ENCODE peak calls at places on chromosomes 12 and 14, in eight cellular contexts. B is left cardiac atrium, A is T-cell, P is hepatic stellate cell, O is NAMALWA, W is NCI-H1694, I is choroid plexus epithelial cell, D is AG09319. T is an unnamed sample.

GRCh38 chr12:92434607-92435025 is 268.2 kb upstream of the PLEKHG7 start:
- DNase-seq in O (peak), D (no peak), B (no peak), I (no peak), A (no peak), P (no peak), W (no peak), T (no peak)

GRCh38 chr12:28129031-28129430 is 61.2 kb upstream of the CCDC91 start:
- DNase-seq in W (no peak), P (no peak), I (no peak), O (no peak), A (no peak), B (no peak), D (no peak), T (no peak)

GRCh38 chr14:29016050-29016900 is 249.7 kb downstream of the FOXG1 start:
- DNase-seq in O (peak), I (peak), W (peak), D (peak), B (no peak), A (no peak), P (peak), T (no peak)

GRCh38 chr14:68978550-68978911 is 571 bp downstream of the ACTN1 start:
- DNase-seq in B (peak), D (no peak), O (no peak), P (no peak), W (no peak), I (peak), A (no peak), T (peak)

GRCh38 chr12:107337354-107338095 is 244.2 kb upstream of the CRY1 start:
- DNase-seq in D (no peak), B (no peak), P (no peak), I (peak), W (no peak), O (no peak), A (no peak), T (no peak)

GRCh38 chr14:65092340-65092739 is 10.0 kb downstream of the MAX start:
- DNase-seq in I (no peak), B (no peak), W (no peak), P (no peak), A (no peak), O (no peak), D (no peak), T (no peak)

GRCh38 chr12:63821781-63822251 is 22.7 kb upstream of the SRGAP1 start:
- DNase-seq in A (no peak), W (no peak), I (peak), D (no peak), B (peak), P (no peak), O (no peak), T (no peak)

GRCh38 chr12:76032043-76032981 is 736 bp upstream of the PHLDA1 start:
- DNase-seq in D (no peak), W (no peak), I (peak), A (no peak), B (peak), P (peak), O (peak), T (peak)

GRCh38 chr12:112169966-112170365 is 44.6 kb downstream of the TRAFD1 start:
- DNase-seq in A (no peak), B (no peak), D (no peak), W (no peak), P (no peak), I (no peak), O (no peak), T (no peak)

GRCh38 chr12:58841058-58841798 is 79.1 kb downstream of the LRIG3 start:
- DNase-seq in B (no peak), O (no peak), P (no peak), D (no peak), A (no peak), I (no peak), W (no peak), T (no peak)

GRCh38 chr14:61280526-61281185 is 482 bp downstream of the TMEM30B start:
- DNase-seq in P (no peak), B (peak), I (peak), A (peak), D (no peak), W (no peak), O (no peak), T (peak)

GRCh38 chr12:72330291-72330690 is 58.1 kb downstream of the TRHDE start:
- DNase-seq in A (no peak), I (peak), O (no peak), P (no peak), W (no peak), D (peak), B (no peak), T (no peak)

GRCh38 chr12:77102691-77103090 is 37.3 kb upstream of the E2F7 start:
- DNase-seq in A (no peak), W (no peak), I (peak), B (no peak), P (peak), D (no peak), O (no peak), T (no peak)

GRCh38 chr14:33932526-33933292 is 18.2 kb downstream of the EGLN3 start:
- DNase-seq in P (no peak), D (no peak), W (no peak), O (no peak), A (no peak), B (no peak), I (peak), T (no peak)

GRCh38 chr12:33000016-33000415 is 103.4 kb upstream of the PKP2 start:
- DNase-seq in B (no peak), W (no peak), A (no peak), I (no peak), D (no peak), P (no peak), O (no peak), T (no peak)

GRCh38 chr12:22527999-22528398 is 16.3 kb downstream of the C2CD5 start:
- DNase-seq in B (no peak), P (peak), I (peak), D (no peak), O (no peak), W (no peak), A (no peak), T (no peak)

GRCh38 chr14:103144085-103144484 is 20.8 kb downstream of the TNFAIP2 start:
- DNase-seq in A (no peak), D (peak), O (no peak), B (no peak), I (peak), W (peak), P (no peak), T (no peak)

GRCh38 chr12:68001486-68002466 is 12.5 kb downstream of the IFNG-AS1 start:
- DNase-seq in A (no peak), O (peak), I (peak), B (no peak), D (no peak), P (no peak), W (peak), T (no peak)

GRCh38 chr12:105907982-105908381 is 230.8 kb downstream of the NUAK1 start:
- DNase-seq in A (no peak), D (no peak), I (no peak), O (no peak), P (no peak), B (no peak), W (peak), T (no peak)

GRCh38 chr12:3366451-3367155 is 124.4 kb upstream of the PRMT8 start:
- DNase-seq in O (no peak), I (no peak), A (no peak), W (no peak), D (no peak), B (no peak), P (no peak), T (no peak)

GRCh38 chr12:102970780-102971179 is 13.3 kb downstream of the ASCL1 start:
- DNase-seq in O (no peak), B (no peak), I (no peak), D (no peak), P (no peak), A (no peak), W (no peak), T (no peak)

GRCh38 chr14:58640959-58641358 is 3.2 kb downstream of the DACT1 start:
- DNase-seq in W (no peak), I (no peak), D (no peak), P (no peak), O (no peak), A (no peak), B (no peak), T (no peak)

GRCh38 chr12:99093166-99093565 is 448.1 kb downstream of the APAF1 start:
- DNase-seq in D (no peak), P (no peak), O (no peak), A (no peak), W (no peak), B (no peak), I (no peak), T (no peak)

GRCh38 chr14:52363969-52364368 is 49.9 kb downstream of the PTGER2 start:
- DNase-seq in D (no peak), W (no peak), P (no peak), O (no peak), I (no peak), A (no peak), B (no peak), T (no peak)

GRCh38 chr12:94134226-94134795 is 14.1 kb upstream of the PLXNC1 start:
- DNase-seq in W (peak), D (peak), O (peak), B (no peak), P (peak), I (peak), A (peak), T (no peak)

GRCh38 chr12:92068441-92068840 is 77.2 kb downstream of the BTG1 start:
- DNase-seq in W (peak), O (no peak), A (no peak), D (no peak), I (peak), B (no peak), P (no peak), T (no peak)

GRCh38 chr12:124792177-124792576 is 71.5 kb downstream of the SCARB1 start:
- DNase-seq in B (no peak), I (no peak), D (no peak), A (no peak), O (no peak), W (no peak), P (no peak), T (no peak)

GRCh38 chr12:57471-57980 is 9.0 kb upstream of the IQSEC3 start:
- DNase-seq in P (no peak), B (no peak), A (no peak), I (no peak), O (no peak), D (no peak), W (no peak), T (no peak)

GRCh38 chr14:83419420-83419819 is 1885.8 kb upstream of the SEL1L start:
- DNase-seq in O (no peak), A (no peak), D (no peak), P (no peak), I (no peak), W (no peak), B (no peak), T (no peak)

GRCh38 chr14:79016828-79017505 is 846.8 kb downstream of the NRXN3 start:
- DNase-seq in W (peak), P (peak), D (peak), B (no peak), O (no peak), I (peak), A (no peak), T (no peak)

GRCh38 chr14:73339206-73339605 is 101.9 kb downstream of the PAPLN start:
- DNase-seq in I (no peak), W (no peak), P (no peak), O (no peak), A (no peak), D (no peak), B (no peak), T (no peak)

GRCh38 chr12:121711925-121712461 is 559 bp upstream of the TMEM120B start:
- DNase-seq in D (no peak), O (peak), P (peak), I (no peak), B (peak), A (peak), W (no peak), T (peak)

GRCh38 chr14:39251547-39251946 is 17.8 kb downstream of the MIA2 start:
- DNase-seq in O (no peak), P (no peak), B (no peak), I (no peak), D (no peak), W (no peak), A (no peak), T (no peak)

T was measured in gastrocnemius medialis.